ENCODE peak calls at places on chromosome 18, in four cellular contexts. H is HL-60, M is tibial nerve, W is endothelial cell of umbilical vein. O is an unnamed sample.

GRCh38 chr18:2894841-2895370 is 48.1 kb downstream of the EMILIN2 start:
- DNase-seq in H (no peak), M (no peak), W (no peak), O (no peak)

GRCh38 chr18:47215554-47216138 is 35.8 kb downstream of the SKOR2 start:
- DNase-seq in H (peak; percentile 46), M (no peak), W (peak; percentile 47), O (peak; percentile 5)

GRCh38 chr18:31041346-31042067 is 1.0 kb downstream of the DSC3 start:
- DNase-seq in H (no peak), M (no peak), W (peak; percentile 3), O (no peak)

GRCh38 chr18:13520306-13520705 is 206.1 kb downstream of the FAM210A start:
- DNase-seq in H (no peak), M (no peak), W (no peak), O (no peak)

GRCh38 chr18:44715841-44716240 is 35.2 kb downstream of the SETBP1 start:
- DNase-seq in H (no peak), M (no peak), W (no peak), O (no peak)

GRCh38 chr18:47397671-47398319 is 146.3 kb upstream of the SKOR2 start:
- DNase-seq in H (peak; percentile 46), M (no peak), W (no peak), O (no peak)

GRCh38 chr18:58310517-58310916 is 266.5 kb downstream of the NEDD4L start:
- DNase-seq in H (no peak), M (no peak), W (no peak), O (peak; percentile 86)

GRCh38 chr18:59096098-59096779 is 43.4 kb upstream of the SEC11C start:
- DNase-seq in H (no peak), M (no peak), W (no peak), O (no peak)

GRCh38 chr18:6370410-6370809 is 44.3 kb downstream of the L3MBTL4 start:
- DNase-seq in H (no peak), M (no peak), W (no peak), O (no peak)

GRCh38 chr18:26454192-26454591 is 94.2 kb downstream of the KCTD1 start:
- DNase-seq in H (no peak), M (no peak), W (no peak), O (no peak)

GRCh38 chr18:48402953-48403352 is 6.2 kb downstream of the ZBTB7C start:
- DNase-seq in H (no peak), M (no peak), W (no peak), O (no peak)

GRCh38 chr18:61703508-61703907 is 189.3 kb downstream of the RNF152 start:
- DNase-seq in H (no peak), M (no peak), W (no peak), O (no peak)

GRCh38 chr18:34097312-34097711 is 127.4 kb downstream of the NOL4 start:
- DNase-seq in H (no peak), M (no peak), W (no peak), O (no peak)

GRCh38 chr18:8959551-8960135 is 142.9 kb upstream of the NDUFV2 start:
- DNase-seq in H (no peak), M (no peak), W (no peak), O (no peak)

GRCh38 chr18:30358545-30358944 is 684.0 kb downstream of the DSC3 start:
- DNase-seq in H (no peak), M (no peak), W (no peak), O (peak; percentile 73)

GRCh38 chr18:32980896-32981295 is 208.1 kb upstream of the KLHL14 start:
- DNase-seq in H (no peak), M (no peak), W (no peak), O (no peak)

GRCh38 chr18:4251873-4252272 is 203.2 kb downstream of the DLGAP1 start:
- DNase-seq in H (no peak), M (no peak), W (no peak), O (no peak)

GRCh38 chr18:59799383-59800015 is 100.3 kb upstream of the PMAIP1 start:
- DNase-seq in H (no peak), M (no peak), W (no peak), O (no peak)

GRCh38 chr18:63844254-63844653 is 43.3 kb upstream of the SERPINB2 start:
- DNase-seq in H (peak; percentile 31), M (no peak), W (peak; percentile 36), O (no peak)

GRCh38 chr18:48230459-48231113 is 178.6 kb downstream of the ZBTB7C start:
- DNase-seq in H (peak; percentile 88), M (peak; percentile 44), W (peak; percentile 7), O (no peak)

GRCh38 chr18:13500227-13500865 is 226.0 kb downstream of the FAM210A start:
- DNase-seq in H (no peak), M (no peak), W (peak; percentile 83), O (peak; percentile 58)

GRCh38 chr18:76421291-76422078 is 73.6 kb downstream of the ZNF516 start:
- DNase-seq in H (no peak), M (no peak), W (no peak), O (no peak)

GRCh38 chr18:58051765-58052460 is 7.9 kb downstream of the NEDD4L start:
- DNase-seq in H (no peak), M (no peak), W (peak; percentile 55), O (no peak)

GRCh38 chr18:4172491-4172890 is 282.6 kb downstream of the DLGAP1 start:
- DNase-seq in H (no peak), M (no peak), W (no peak), O (no peak)

GRCh38 chr18:58569490-58569911 is 59.4 kb downstream of the ALPK2 start:
- DNase-seq in H (no peak), M (no peak), W (no peak), O (no peak)

GRCh38 chr18:48333563-48333962 is 75.6 kb downstream of the ZBTB7C start:
- DNase-seq in H (no peak), M (no peak), W (no peak), O (no peak)

GRCh38 chr18:39854291-39854690 is 2100.7 kb upstream of the PIK3C3 start:
- DNase-seq in H (no peak), M (no peak), W (no peak), O (no peak)

GRCh38 chr18:2905802-2906521 is 59.2 kb downstream of the EMILIN2 start:
- DNase-seq in H (peak; percentile 79), M (peak; percentile 30), W (peak; percentile 46), O (no peak)

GRCh38 chr18:59075923-59076322 is 63.8 kb upstream of the SEC11C start:
- DNase-seq in H (no peak), M (no peak), W (peak; percentile 31), O (no peak)

GRCh38 chr18:58298251-58299134 is 254.5 kb downstream of the NEDD4L start:
- DNase-seq in H (no peak), M (no peak), W (no peak), O (no peak)

GRCh38 chr18:34543356-34543755 is 166.7 kb upstream of the DTNA start:
- DNase-seq in H (no peak), M (no peak), W (no peak), O (no peak)

GRCh38 chr18:46413684-46414083 is 243.3 kb downstream of the LOXHD1 start:
- DNase-seq in H (no peak), M (no peak), W (no peak), O (no peak)

GRCh38 chr18:67362906-67363305 is 153.6 kb downstream of the DSEL start:
- DNase-seq in H (no peak), M (no peak), W (no peak), O (no peak)

GRCh38 chr18:8298186-8298585 is 311.1 kb upstream of the RAB12 start:
- DNase-seq in H (no peak), M (no peak), W (no peak), O (no peak)

GRCh38 chr18:76232813-76233212 is 262.2 kb downstream of the ZNF516 start:
- DNase-seq in H (no peak), M (no peak), W (no peak), O (no peak)

GRCh38 chr18:73975266-73975665 is 172.4 kb downstream of the FBXO15 start:
- DNase-seq in H (peak; percentile 19), M (no peak), W (no peak), O (no peak)

DNA sequence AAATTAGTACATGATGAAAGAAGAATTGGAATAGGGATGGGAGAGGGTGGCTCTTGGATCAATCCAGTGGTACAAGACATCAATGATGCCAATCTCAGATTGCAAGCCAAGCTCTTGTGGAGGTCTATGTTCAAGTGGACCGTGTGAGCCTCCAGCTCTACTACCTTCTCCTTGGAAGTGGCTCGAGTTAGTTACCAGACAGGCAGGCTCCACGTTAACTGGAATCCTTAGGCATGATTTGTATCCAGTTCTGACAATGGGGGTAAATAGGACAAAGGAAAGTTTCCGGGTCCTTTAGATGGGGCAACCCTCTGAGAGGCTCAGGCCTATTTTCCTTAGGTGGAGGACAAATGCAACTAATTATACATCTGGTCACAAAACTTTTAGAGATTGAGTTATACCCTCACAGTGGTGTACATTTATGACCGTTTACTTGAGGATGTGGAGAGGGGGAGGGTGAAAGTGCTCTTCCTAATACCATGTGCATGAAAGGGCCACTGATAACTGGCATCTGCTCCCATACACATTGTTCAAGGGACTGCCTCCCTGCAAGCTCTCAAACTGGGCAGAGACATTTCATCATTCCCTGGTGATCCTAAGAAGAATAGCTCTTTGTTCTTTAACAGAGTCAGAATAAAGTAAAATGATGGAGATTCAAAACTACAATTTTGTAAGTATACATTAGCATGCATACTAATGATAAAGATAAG is 180.2 kb downstream of the SOCS6 start:
- DNase-seq in H (no peak), M (no peak), W (no peak), O (no peak)
- H3K27ac ChIP-seq in H (no peak overlapping the region), M (no peak overlapping the region), W (no peak overlapping the region), O (no peak overlapping the region)

DNA sequence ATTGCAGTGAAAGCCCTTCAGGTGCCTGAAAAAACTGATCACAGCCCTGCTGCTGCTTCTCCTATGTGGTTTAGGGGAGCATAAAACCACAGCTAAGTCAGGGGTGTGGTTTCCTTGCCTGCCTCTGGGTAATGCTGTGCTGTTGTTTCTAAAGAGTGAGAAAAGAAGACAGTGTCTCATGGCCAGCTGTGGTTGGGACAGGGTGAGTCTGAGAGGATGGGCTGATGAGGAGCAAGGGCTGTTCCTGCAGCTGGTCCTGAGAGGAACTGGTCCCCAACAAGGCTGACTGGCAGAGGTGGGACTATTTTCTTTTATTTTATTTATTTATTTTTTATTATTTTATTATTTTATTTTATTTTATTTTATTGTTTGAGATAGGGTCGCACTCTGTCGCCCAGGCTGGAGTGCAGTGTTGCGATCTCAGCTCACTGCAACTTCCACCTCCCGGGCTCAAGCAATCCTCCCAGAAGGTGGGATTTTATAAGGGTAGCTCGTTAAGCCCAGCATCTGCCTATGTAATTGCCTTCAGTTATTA is 236.7 kb downstream of the FHOD3 start:
- DNase-seq in H (peak; percentile 26), M (no peak), W (no peak), O (no peak)
- H3K27ac ChIP-seq in H (no peak overlapping the region), M (no peak overlapping the region), W (no peak overlapping the region), O (no peak overlapping the region)

DNA sequence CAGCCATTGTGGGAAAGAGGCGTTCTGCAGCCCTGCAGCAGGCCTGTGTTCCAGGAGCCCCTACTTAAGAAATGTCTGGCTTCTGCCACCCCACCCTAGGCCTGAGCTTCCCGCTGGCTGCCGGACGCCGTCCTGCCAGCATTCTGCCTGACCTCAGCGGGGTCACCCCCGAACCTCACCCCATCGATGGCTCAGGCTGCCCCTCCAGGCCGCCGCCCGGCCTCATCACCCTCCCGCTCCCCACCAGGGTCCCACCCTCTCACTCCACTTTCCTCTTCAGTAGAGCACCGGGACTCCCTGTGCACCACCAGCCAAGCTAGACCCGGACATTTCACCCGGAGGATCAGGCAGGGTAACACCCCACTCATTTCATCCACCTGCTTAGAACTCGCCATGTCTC is 73.6 kb upstream of the SALL3 start:
- DNase-seq in H (no peak), M (no peak), W (no peak), O (no peak)
- H3K27ac ChIP-seq in H (no peak overlapping the region), M (no peak overlapping the region), W (no peak overlapping the region), O (no peak overlapping the region)

DNA sequence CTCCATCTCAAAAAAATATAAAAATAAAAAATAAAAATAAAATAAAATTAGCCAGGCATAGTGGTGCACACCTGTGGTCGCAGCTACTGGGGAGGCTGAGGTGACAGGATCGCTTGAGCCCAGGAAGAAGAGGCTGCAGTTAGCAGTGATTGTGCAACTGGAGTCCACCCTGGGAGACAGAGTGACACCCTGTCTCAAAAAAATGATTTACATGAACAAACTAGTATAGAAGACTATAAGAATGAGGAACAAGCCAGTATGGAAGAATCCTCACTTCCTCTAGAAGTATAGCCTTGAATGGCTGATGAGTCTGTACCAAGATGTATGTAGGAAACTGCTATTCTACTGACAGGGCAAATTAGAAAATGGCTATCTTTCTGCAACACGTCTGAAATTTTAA is 10.9 kb downstream of the YES1 start:
- DNase-seq in H (peak; percentile 41), M (no peak), W (no peak), O (no peak)
- H3K27ac ChIP-seq in H (no peak overlapping the region), M (no peak overlapping the region), W (no peak overlapping the region), O (no peak overlapping the region)

O was measured in epithelial cell of prostate.